ENCODE peak calls at places on chromosomes 6 and 20, in seven cellular contexts. A, I, L, R, Z, J and K are unnamed samples. For H3K9me3, the result is how much of the 10 kb centered on the place peaks cover.

GRCh38 chr6:155171747-155172191 is 92.0 kb upstream of the CLDN20 start:
- DNase-seq in Z (no peak), I (peak), R (peak), L (no peak), A (no peak), J (no peak), K (no peak)

GRCh38 chr6:151808331-151809241 is 1.1 kb downstream of the ESR1 start:
- DNase-seq in L (peak), R (no peak), Z (peak), I (peak), A (no peak), J (no peak), K (no peak)

GRCh38 chr20:14055127-14055742 is 59.9 kb downstream of the MACROD2 start:
- DNase-seq in J (peak), R (peak), A (no peak), Z (peak), I (no peak), L (no peak), K (no peak)

GRCh38 chr6:70686548-70687133 is 19.0 kb downstream of the SMAP1 start:
- DNase-seq in R (peak), Z (no peak), J (no peak), L (no peak), I (no peak), A (no peak), K (no peak)

GRCh38 chr20:33540427-33540826 is 50.5 kb downstream of the CBFA2T2 start:
- DNase-seq in I (no peak), Z (no peak), J (no peak), A (no peak), R (no peak), L (no peak), K (no peak)

GRCh38 chr6:2353412-2354137 is 108.2 kb upstream of the GMDS start:
- DNase-seq in R (peak), A (no peak), J (peak), Z (peak), I (peak), L (peak), K (peak)

GRCh38 chr20:39264506-39265172 is 302.5 kb downstream of the DHX35 start:
- DNase-seq in A (peak), J (peak), L (peak), I (peak), R (peak), Z (peak), K (peak)

GRCh38 chr6:34970487-34970886 is 81.4 kb downstream of the ANKS1A start:
- DNase-seq in A (no peak), L (no peak), R (peak), J (no peak), I (no peak), Z (no peak), K (no peak)

GRCh38 chr6:36504982-36505381 is 42.3 kb downstream of the STK38 start:
- DNase-seq in R (peak), I (no peak), Z (no peak), J (no peak), L (no peak), A (no peak), K (no peak)

GRCh38 chr6:91240878-91241603 is 654.2 kb upstream of the MAP3K7 start:
- DNase-seq in R (no peak), Z (no peak), L (no peak), A (no peak), J (no peak), I (no peak), K (no peak)

GRCh38 chr6:35319346-35320030 is 21.9 kb downstream of the DEF6 start:
- DNase-seq in L (no peak), A (no peak), J (no peak), Z (no peak), I (peak), R (no peak), K (no peak)

GRCh38 chr20:20711413-20711812 is 1.0 kb downstream of the RALGAPA2 start:
- DNase-seq in R (no peak), A (no peak), L (no peak), J (peak), I (peak), Z (no peak), K (peak)

GRCh38 chr6:152142116-152142515 is 334.6 kb downstream of the ESR1 start:
- DNase-seq in J (no peak), I (no peak), Z (no peak), R (no peak), A (no peak), L (no peak), K (no peak)

GRCh38 chr20:56629464-56630085 is 469 bp downstream of the TFAP2C start:
- DNase-seq in I (no peak), Z (no peak), L (no peak), A (no peak), R (no peak), J (no peak), K (no peak)

GRCh38 chr6:21846541-21847451 is 253.2 kb downstream of the SOX4 start:
- DNase-seq in L (no peak), Z (no peak), R (peak), A (no peak), J (peak), I (no peak), K (peak)

GRCh38 chr20:7866279-7866678 is 74.0 kb downstream of the HAO1 start:
- DNase-seq in J (no peak), I (no peak), Z (no peak), L (no peak), A (no peak), R (no peak), K (no peak)

GRCh38 chr6:170135821-170136471 is 154.9 kb downstream of the DLL1 start:
- DNase-seq in Z (peak), I (peak), L (peak), A (no peak), J (no peak), R (no peak), K (no peak)

GRCh38 chr6:24517659-24518538 is 23.1 kb downstream of the ALDH5A1 start:
- DNase-seq in J (no peak), I (no peak), R (no peak), A (no peak), Z (no peak), L (no peak), K (no peak)

GRCh38 chr6:108557494-108558371 is 3.0 kb upstream of the FOXO3 start:
- DNase-seq in A (peak), I (peak), J (no peak), Z (peak), R (peak), L (peak), K (no peak)

GRCh38 chr6:92114091-92114490 is 1305.3 kb downstream of the EPHA7 start:
- DNase-seq in I (no peak), J (no peak), A (no peak), R (no peak), Z (no peak), L (no peak), K (no peak)

GRCh38 chr20:33991498-33991897 is 2.2 kb upstream of the RALY start:
- DNase-seq in J (no peak), Z (no peak), A (no peak), R (no peak), I (no peak), L (no peak), K (no peak)

GRCh38 chr20:57761413-57761734 is 51.6 kb upstream of the PMEPA1 start:
- DNase-seq in J (no peak), Z (no peak), R (no peak), A (no peak), I (peak), L (no peak), K (no peak)

GRCh38 chr6:54366647-54367327 is 58.5 kb downstream of the TINAG start:
- DNase-seq in Z (no peak), I (no peak), R (peak), L (no peak), A (no peak), J (peak), K (no peak)

GRCh38 chr6:138546733-138547185 is 47.5 kb upstream of the NHSL1 start:
- DNase-seq in I (peak), A (no peak), J (no peak), Z (no peak), L (no peak), R (peak), K (no peak)

GRCh38 chr6:2583459-2583858 is 167.3 kb downstream of the MYLK4 start:
- DNase-seq in I (no peak), L (no peak), J (no peak), A (no peak), Z (no peak), R (no peak), K (no peak)

GRCh38 chr6:149897015-149897697 is 757 bp downstream of the RAET1E start:
- DNase-seq in I (no peak), L (peak), R (peak), A (no peak), J (peak), Z (peak), K (no peak)

GRCh38 chr6:114419175-114419574 is 76.4 kb upstream of the HS3ST5 start:
- DNase-seq in R (no peak), L (no peak), A (no peak), I (no peak), Z (no peak), J (no peak), K (peak)

GRCh38 chr6:53854843-53855567 is 60.2 kb downstream of the LRRC1 start:
- DNase-seq in I (no peak), L (no peak), J (peak), Z (no peak), R (no peak), A (no peak), K (peak)

GRCh38 chr6:43800746-43801488 is 30.9 kb downstream of the VEGFA start:
- DNase-seq in L (no peak), I (no peak), R (no peak), A (no peak), J (no peak), Z (no peak), K (no peak)

GRCh38 chr6:43976706-43977403 is 150.4 kb downstream of the MRPL14 start:
- DNase-seq in A (no peak), I (no peak), Z (no peak), R (peak), J (no peak), L (no peak), K (no peak)

GRCh38 chr20:59157961-59158541 is 5.6 kb upstream of the ZNF831 start:
- DNase-seq in J (no peak), I (no peak), Z (no peak), A (no peak), R (no peak), L (no peak), K (no peak)

GRCh38 chr6:24763578-24763977 is 11.2 kb upstream of the GMNN start:
- DNase-seq in Z (no peak), R (no peak), J (no peak), L (no peak), A (no peak), I (no peak), K (no peak)

GRCh38 chr6:10837692-10837996 is 695 bp downstream of the MAK start:
- DNase-seq in L (no peak), I (no peak), A (no peak), R (no peak), J (no peak), Z (no peak), K (peak)

DNA sequence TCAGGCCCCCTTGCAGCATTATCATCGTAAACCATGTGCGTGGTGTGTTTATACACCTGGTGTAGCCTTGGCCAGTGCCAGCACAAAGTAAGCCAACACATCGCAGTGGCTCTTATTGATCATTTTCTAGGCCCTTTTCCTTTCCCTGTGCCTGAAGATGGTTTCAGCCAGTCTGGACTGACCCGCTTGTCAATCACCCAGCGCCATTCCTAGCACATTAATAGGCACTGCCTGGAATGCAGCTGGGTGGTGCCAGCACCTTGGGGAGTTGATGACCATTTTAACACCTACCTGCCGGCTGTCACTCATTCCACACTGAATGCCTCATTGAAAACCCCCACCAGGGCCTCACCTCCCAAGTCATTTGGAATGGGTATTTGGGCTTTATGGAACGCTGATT is 4.9 kb upstream of the UQCC2 start:
- DNase-seq in L (no peak), R (no peak), Z (no peak), J (peak), A (no peak), I (peak), K (no peak)
- H3K9me3 ChIP-seq in L (under half), R (under half), Z (under half), J (under half), A (under half), I (under half), K (under half)

GRCh38 chr6:168578036-168578435 is 137.1 kb downstream of the SMOC2 start:
- DNase-seq in I (peak), L (no peak), A (no peak), Z (no peak), R (no peak), J (no peak), K (no peak)
- H3K9me3 ChIP-seq in I (under half), L (under half), A (under half), Z (under half), R (half or more), J (under half), K (under half)

DNA sequence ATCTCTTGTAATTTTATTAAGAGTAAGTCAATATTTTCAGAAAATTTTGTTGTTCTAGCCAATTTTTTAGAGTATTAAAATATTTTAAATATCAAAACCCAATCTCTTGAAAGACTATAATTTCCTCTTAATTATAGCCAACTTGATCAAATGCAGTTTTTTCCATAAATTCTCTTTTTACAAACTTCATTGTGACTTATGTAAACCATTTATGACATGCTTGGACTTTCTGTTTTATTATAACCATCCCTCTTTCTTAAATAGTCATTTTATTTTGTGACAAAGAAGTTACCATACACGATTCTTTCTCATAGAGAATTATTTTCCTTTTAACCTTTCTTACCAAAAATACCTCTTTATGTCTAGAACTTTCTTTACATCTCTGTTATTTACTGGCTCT is 1075.5 kb downstream of the KHDRBS2 start:
- DNase-seq in L (no peak), J (no peak), I (no peak), A (no peak), R (no peak), Z (no peak), K (no peak)
- H3K9me3 ChIP-seq in L (under half), J (under half), I (half or more), A (under half), R (under half), Z (under half), K (under half)

GRCh38 chr6:89585156-89585555 is 53.4 kb downstream of the LYRM2 start:
- DNase-seq in L (no peak), A (no peak), Z (no peak), I (no peak), R (no peak), J (no peak), K (no peak)

GRCh38 chr6:89582669-89583325 is 55.8 kb downstream of the LYRM2 start:
- DNase-seq in J (no peak), Z (no peak), I (no peak), R (no peak), A (no peak), L (no peak), K (no peak)

GRCh38 chr6:89584539-89584938 is 54.0 kb downstream of the LYRM2 start:
- DNase-seq in A (no peak), Z (no peak), L (no peak), R (no peak), J (no peak), I (no peak), K (no peak)

GRCh38 chr6:89581669-89582068 is 56.9 kb downstream of the LYRM2 start:
- DNase-seq in L (no peak), J (no peak), R (no peak), I (no peak), A (no peak), Z (no peak), K (no peak)

GRCh38 chr6:89583559-89583958 is 55.0 kb downstream of the LYRM2 start:
- DNase-seq in R (no peak), J (no peak), I (peak), A (no peak), L (no peak), Z (no peak), K (no peak)
- H3K9me3 ChIP-seq in R (under half), J (under half), I (under half), A (under half), L (under half), Z (under half), K (under half)